ENCODE peak calls at places on chromosomes 2 and 18, in ten cellular contexts. Q is posterior cingulate gyrus; W is small intestine; B is activated naive CD4-positive, alpha-beta T cell treated with anti-CD3 and anti-CD28 coated beads, Interleukin-2, amount 50 U/mL, for 16 hours; D is T-helper 2 cell; R is C1 segment of cervical spinal cord; M is kidney glomerular epithelial cell; T is left ventricle myocardium superior; N is activated CD4-positive, alpha-beta T cell treated with anti-CD3 and anti-CD28 coated beads, Interleukin-2, amount 50 U/mL, for 1 hour; H is DMS53. X is an unnamed sample.

GRCh38 chr2:25714740-25715139 is 41.4 kb upstream of the DTNB start:
- DNase-seq in Q (no peak), W (peak), B (no peak), D (no peak), R (no peak), M (no peak), T (no peak), N (no peak), H (peak), X (no peak)

GRCh38 chr2:239751719-239752355 is 273.3 kb downstream of the NDUFA10 start:
- DNase-seq in Q (peak), W (no peak), B (peak), D (no peak), R (no peak), M (no peak), T (peak), N (peak), H (no peak), X (no peak)

GRCh38 chr18:57561728-57562423 is 24.6 kb downstream of the FECH start:
- DNase-seq in Q (no peak), W (peak), B (no peak), D (no peak), R (peak), M (peak), T (no peak), N (no peak), H (peak), X (no peak)

GRCh38 chr2:167966937-167967913 is 280.2 kb downstream of the STK39 start:
- DNase-seq in Q (no peak), W (peak), B (no peak), D (no peak), R (no peak), M (no peak), T (no peak), N (no peak), H (no peak), X (no peak)

GRCh38 chr2:122368576-122369243 is 613.3 kb downstream of the TSN start:
- DNase-seq in Q (no peak), W (no peak), B (no peak), D (no peak), R (no peak), M (no peak), T (no peak), N (no peak), H (no peak), X (no peak)

GRCh38 chr2:116718451-116718850 is 1096.0 kb upstream of the DDX18 start:
- DNase-seq in Q (no peak), W (no peak), B (no peak), D (no peak), R (no peak), M (no peak), T (no peak), N (no peak), H (peak), X (no peak)

GRCh38 chr2:230256735-230257332 is 31.3 kb downstream of the SP140 start:
- DNase-seq in Q (no peak), W (no peak), B (no peak), D (no peak), R (no peak), M (no peak), T (no peak), N (no peak), H (no peak), X (no peak)

GRCh38 chr2:239274391-239275001 is 126.3 kb downstream of the HDAC4 start:
- DNase-seq in Q (peak), W (no peak), B (no peak), D (no peak), R (no peak), M (no peak), T (peak), N (no peak), H (peak), X (no peak)

GRCh38 chr2:107418713-107419112 is 408.0 kb upstream of the RGPD4 start:
- DNase-seq in Q (no peak), W (no peak), B (no peak), D (no peak), R (no peak), M (no peak), T (no peak), N (no peak), H (peak), X (no peak)

GRCh38 chr2:128901572-128902391 is 583.1 kb upstream of the HS6ST1 start:
- DNase-seq in Q (no peak), W (no peak), B (no peak), D (no peak), R (no peak), M (no peak), T (no peak), N (no peak), H (peak), X (no peak)

GRCh38 chr2:1864301-1864980 is 120.1 kb upstream of the PXDN start:
- DNase-seq in Q (peak), W (no peak), B (no peak), D (no peak), R (peak), M (no peak), T (no peak), N (no peak), H (no peak), X (peak)

GRCh38 chr2:69223759-69224494 is 163.1 kb downstream of the GFPT1 start:
- DNase-seq in Q (no peak), W (no peak), B (no peak), D (no peak), R (no peak), M (no peak), T (no peak), N (no peak), H (peak), X (no peak)

GRCh38 chr2:100179806-100180205 is 37.4 kb upstream of the AFF3 start:
- DNase-seq in Q (no peak), W (no peak), B (no peak), D (no peak), R (no peak), M (no peak), T (no peak), N (no peak), H (no peak), X (no peak)

GRCh38 chr2:119721904-119722303 is 37.8 kb upstream of the PTPN4 start:
- DNase-seq in Q (no peak), W (no peak), B (no peak), D (no peak), R (no peak), M (no peak), T (no peak), N (no peak), H (no peak), X (no peak)

GRCh38 chr2:38095996-38096861 is 20.3 kb upstream of the CYP1B1 start:
- DNase-seq in Q (no peak), W (no peak), B (no peak), D (no peak), R (no peak), M (peak), T (peak), N (no peak), H (peak), X (no peak)

GRCh38 chr2:230602562-230603230 is 109.9 kb upstream of the CAB39 start:
- DNase-seq in Q (peak), W (peak), B (peak), D (no peak), R (no peak), M (no peak), T (no peak), N (peak), H (peak), X (no peak)